ENCODE peak calls at places on chromosomes 3 and 15, in six cellular contexts. G is aorta, B is GM13977, Y is cerebellar cortex, X is foreskin melanocyte, E is ELR. I is an unnamed sample.

GRCh38 chr15:22227411-22227810 is 147.1 kb downstream of the OR4M2 start:
- DNase-seq in G (no peak), B (no peak), Y (no peak), X (no peak), E (no peak), I (no peak)

GRCh38 chr15:40029979-40030893 is 8.7 kb downstream of the SRP14 start:
- DNase-seq in G (no peak), B (no peak), Y (peak), X (peak), E (peak), I (no peak)

GRCh38 chr3:187261541-187261969 is 30.0 kb downstream of the MASP1 start:
- DNase-seq in G (no peak), B (no peak), Y (no peak), X (no peak), E (peak), I (no peak)

GRCh38 chr3:170653801-170654200 is 67.9 kb upstream of the SLC7A14 start:
- DNase-seq in G (no peak), B (no peak), Y (no peak), X (no peak), E (no peak), I (no peak)

GRCh38 chr3:79202471-79203143 is 565.2 kb downstream of the ROBO1 start:
- DNase-seq in G (no peak), B (no peak), Y (no peak), X (no peak), E (no peak), I (no peak)

GRCh38 chr3:61595826-61596225 is 34.5 kb downstream of the PTPRG start:
- DNase-seq in G (no peak), B (no peak), Y (no peak), X (no peak), E (no peak), I (no peak)

GRCh38 chr3:36408146-36408545 is 27.8 kb downstream of the STAC start:
- DNase-seq in G (no peak), B (peak), Y (no peak), X (no peak), E (peak), I (no peak)

GRCh38 chr3:49120096-49120437 is 556 bp downstream of the USP19 start:
- DNase-seq in G (no peak), B (peak), Y (no peak), X (peak), E (peak), I (no peak)

GRCh38 chr3:150430272-150430671 is 22.2 kb downstream of the TSC22D2 start:
- DNase-seq in G (no peak), B (no peak), Y (no peak), X (no peak), E (no peak), I (no peak)

GRCh38 chr15:63407612-63408011 is 26.0 kb upstream of the CA12 start:
- DNase-seq in G (no peak), B (no peak), Y (no peak), X (no peak), E (no peak), I (peak)

GRCh38 chr3:45055411-45056143 is 29.5 kb downstream of the CLEC3B start:
- DNase-seq in G (no peak), B (peak), Y (peak), X (peak), E (peak), I (peak)

GRCh38 chr3:65342084-65342683 is 654.4 kb upstream of the ADAMTS9 start:
- DNase-seq in G (no peak), B (no peak), Y (peak), X (no peak), E (peak), I (peak)

GRCh38 chr3:16548721-16549120 is 35.2 kb upstream of the RFTN1 start:
- DNase-seq in G (no peak), B (no peak), Y (no peak), X (no peak), E (peak), I (peak)

GRCh38 chr3:151768393-151768930 is 34.7 kb downstream of the AADACL2 start:
- DNase-seq in G (no peak), B (no peak), Y (no peak), X (no peak), E (no peak), I (no peak)

GRCh38 chr3:8366214-8366613 is 135.4 kb upstream of the LMCD1 start:
- DNase-seq in G (no peak), B (no peak), Y (no peak), X (peak), E (no peak), I (no peak)